ENCODE peak calls at places on chromosomes 6 and 20, in four cellular contexts. R is choroid plexus epithelial cell; M is stimulated activated CD8-positive, alpha-beta memory T cell treated with anti-CD3 and anti-CD28 coated beads, Interleukin-2, amount 100 ng/mL, for 1 hour; J is caudate nucleus. Z is an unnamed sample.
A peak's percentile ranks its signal among the peaks of the same experiment; 100 is the strongest.

GRCh38 chr6:1190361-1190760 is 121.5 kb upstream of the FOXQ1 start:
- DNase-seq in M (no peak), R (peak; percentile 94), J (no peak), Z (no peak)

GRCh38 chr6:17519120-17519519 is 81.0 kb upstream of the FAM8A1 start:
- DNase-seq in R (no peak), J (no peak), M (no peak), Z (no peak)

GRCh38 chr6:20747996-20748395 is 213.7 kb downstream of the CDKAL1 start:
- DNase-seq in M (no peak), J (no peak), R (no peak), Z (no peak)

GRCh38 chr6:48186746-48187145 is 75.7 kb upstream of the PTCHD4 start:
- DNase-seq in J (no peak), M (no peak), R (no peak), Z (no peak)

GRCh38 chr20:36957875-36958667 is 6.6 kb upstream of the SAMHD1 start:
- DNase-seq in M (no peak), R (no peak), J (no peak), Z (no peak)

GRCh38 chr20:62707981-62708521 is 585 bp upstream of the NTSR1 start:
- DNase-seq in M (no peak), R (no peak), J (no peak), Z (no peak)

GRCh38 chr6:10837009-10837691 is 1.2 kb downstream of the MAK start:
- DNase-seq in J (no peak), M (no peak), R (peak; percentile 6), Z (no peak)

GRCh38 chr6:31777667-31778050 is 531 bp upstream of the VWA7 start:
- DNase-seq in J (no peak), M (no peak), R (no peak), Z (no peak)

GRCh38 chr6:38612386-38612965 is 27.3 kb downstream of the BTBD9 start:
- DNase-seq in M (no peak), J (no peak), R (peak; percentile 17), Z (no peak)

GRCh38 chr20:20369353-20370086 is 1.6 kb downstream of the INSM1 start:
- DNase-seq in J (peak; percentile 37), M (no peak), R (no peak), Z (no peak)

GRCh38 chr6:13190391-13190790 is 137.9 kb downstream of the TBC1D7 start:
- DNase-seq in M (no peak), J (no peak), R (peak; percentile 39), Z (no peak)

GRCh38 chr6:129542705-129543104 is 167.3 kb downstream of the ARHGAP18 start:
- DNase-seq in J (no peak), M (no peak), R (no peak), Z (no peak)

GRCh38 chr6:169236988-169237387 is 16.7 kb downstream of the THBS2 start:
- DNase-seq in J (no peak), R (no peak), M (no peak), Z (no peak)

GRCh38 chr6:143545165-143545564 is 33.6 kb upstream of the FUCA2 start:
- DNase-seq in M (no peak), R (no peak), J (no peak), Z (no peak)

GRCh38 chr20:63293866-63294535 is 1.0 kb downstream of the COL20A1 start:
- DNase-seq in M (no peak), R (no peak), J (no peak), Z (no peak)

GRCh38 chr20:63009988-63010769 is 3.4 kb upstream of the BHLHE23 start:
- DNase-seq in J (no peak), R (peak; percentile 11), M (peak; percentile 47), Z (peak; percentile 49)

GRCh38 chr6:21149460-21149859 is 444.1 kb upstream of the SOX4 start:
- DNase-seq in R (peak; percentile 16), J (no peak), M (no peak), Z (no peak)

GRCh38 chr6:73985891-73986290 is 289.9 kb downstream of the CD109 start:
- DNase-seq in R (peak; percentile 26), J (no peak), M (no peak), Z (no peak)

GRCh38 chr6:9521152-9521530 is 893.7 kb downstream of the TFAP2A start:
- DNase-seq in J (no peak), R (no peak), M (no peak), Z (no peak)

GRCh38 chr20:32582659-32583580 is 2.2 kb downstream of the NOL4L start:
- DNase-seq in J (peak; percentile 36), M (no peak), R (no peak), Z (no peak)

Z was measured in activated CD8-positive, alpha-beta memory T cell treated with anti-CD3 and anti-CD28 coated beads for 4 hours.